ENCODE peak calls at places on chromosome 10, in five cellular contexts. L, D, E, X and C are unnamed samples.
A peak's percentile ranks its signal among the peaks of the same experiment; 100 is the strongest.

GRCh38 chr10:23981520-23982309 is 227.2 kb upstream of the KIAA1217 start:
- DNase-seq in E (no peak), D (no peak), X (no peak), L (no peak), C (no peak)

GRCh38 chr10:103548581-103549348 is 55.3 kb downstream of the NEURL1 start:
- DNase-seq in L (no peak), E (no peak), X (no peak), D (no peak), C (no peak)

GRCh38 chr10:5944389-5945202 is 32.7 kb downstream of the IL15RA start:
- DNase-seq in E (peak; percentile 100), X (peak; percentile 100), L (no peak), D (no peak), C (peak; percentile 99)

GRCh38 chr10:126634915-126635314 is 35.6 kb downstream of the C10orf90 start:
- DNase-seq in L (no peak), X (no peak), D (no peak), E (peak; percentile 88), C (peak; percentile 52)

GRCh38 chr10:22568928-22569327 is 145.4 kb downstream of the PIP4K2A start:
- DNase-seq in L (no peak), D (no peak), E (no peak), X (no peak), C (no peak)

GRCh38 chr10:104406715-104407517 is 53.3 kb downstream of the CFAP58 start:
- DNase-seq in E (peak; percentile 39), D (no peak), X (peak; percentile 77), L (no peak), C (peak; percentile 11)

GRCh38 chr10:97726636-97727178 is 10.2 kb upstream of the ZFYVE27 start:
- DNase-seq in X (peak; percentile 92), E (peak; percentile 66), L (no peak), D (no peak), C (peak; percentile 82)

GRCh38 chr10:132860527-132860926 is 74.6 kb upstream of the NKX6-2 start:
- DNase-seq in E (no peak), X (no peak), L (no peak), D (no peak), C (no peak)

GRCh38 chr10:101690461-101690860 is 4.5 kb downstream of the FBXW4 start:
- DNase-seq in L (no peak), D (no peak), E (no peak), X (no peak), C (no peak)

GRCh38 chr10:113922787-113923570 is 68.5 kb downstream of the NHLRC2 start:
- DNase-seq in L (no peak), E (no peak), D (no peak), X (no peak), C (no peak)

GRCh38 chr10:43202657-43203490 is 64.0 kb downstream of the RASGEF1A start:
- DNase-seq in X (no peak), E (no peak), D (peak; percentile 76), L (peak; percentile 68), C (no peak)

GRCh38 chr10:74145133-74145532 is 5.5 kb downstream of the AP3M1 start:
- DNase-seq in D (no peak), E (peak; percentile 67), L (no peak), X (peak; percentile 92), C (peak; percentile 65)

GRCh38 chr10:13792011-13792410 is 205.2 kb downstream of the PRPF18 start:
- DNase-seq in L (no peak), E (no peak), D (no peak), X (no peak), C (no peak)

GRCh38 chr10:70779088-70779487 is 6.1 kb downstream of the TBATA start:
- DNase-seq in E (no peak), X (peak; percentile 21), D (no peak), L (no peak), C (no peak)

GRCh38 chr10:117594722-117595121 is 52.2 kb downstream of the EMX2 start:
- DNase-seq in E (no peak), D (no peak), L (no peak), X (no peak), C (no peak)

GRCh38 chr10:101272229-101272868 is 43.1 kb upstream of the LBX1 start:
- DNase-seq in L (peak; percentile 72), E (peak; percentile 10), D (peak; percentile 80), X (peak; percentile 68), C (peak; percentile 21)

GRCh38 chr10:44899450-44900080 is 11.6 kb upstream of the TMEM72 start:
- DNase-seq in D (no peak), E (no peak), X (no peak), L (no peak), C (no peak)

GRCh38 chr10:132942740-132943554 is 577 bp upstream of the CFAP46 start:
- DNase-seq in X (no peak), L (no peak), D (no peak), E (no peak), C (no peak)

GRCh38 chr10:132614431-132615341 is 77.1 kb downstream of the INPP5A start:
- DNase-seq in X (no peak), D (no peak), E (no peak), L (no peak), C (no peak)

GRCh38 chr10:127852456-127852855 is 40.3 kb downstream of the CLRN3 start:
- DNase-seq in L (no peak), E (no peak), D (no peak), X (no peak), C (no peak)

GRCh38 chr10:49579621-49580020 is 30.5 kb upstream of the SLC18A3 start:
- DNase-seq in X (peak; percentile 90), E (peak; percentile 73), D (no peak), L (no peak), C (no peak)

GRCh38 chr10:123149162-123149567 is 1.2 kb downstream of the HMX2 start:
- DNase-seq in L (no peak), D (no peak), X (no peak), E (no peak), C (no peak)

GRCh38 chr10:47024399-47025252 is 113.4 kb downstream of the PTPN20 start:
- DNase-seq in D (peak; percentile 82), L (peak; percentile 70), E (no peak), X (peak; percentile 55), C (no peak)

GRCh38 chr10:25895856-25896255 is 38.2 kb upstream of the MYO3A start:
- DNase-seq in E (no peak), L (no peak), X (no peak), D (no peak), C (no peak)

GRCh38 chr10:51170518-51171245 is 96.4 kb downstream of the PRKG1 start:
- DNase-seq in D (no peak), L (no peak), X (peak; percentile 41), E (no peak), C (no peak)

GRCh38 chr10:133131754-133132710 is 28.0 kb upstream of the KNDC1 start:
- DNase-seq in D (no peak), L (no peak), X (no peak), E (no peak), C (no peak)

GRCh38 chr10:480498-480927 is 209.0 kb downstream of the DIP2C start:
- DNase-seq in X (no peak), D (peak; percentile 25), L (no peak), E (no peak), C (no peak)

GRCh38 chr10:86969421-86970041 is 1.2 kb downstream of the ADIRF start:
- DNase-seq in D (peak; percentile 52), X (peak; percentile 43), E (no peak), L (peak; percentile 2), C (no peak)

GRCh38 chr10:116741391-116742351 is 695 bp downstream of the HSPA12A start:
- DNase-seq in E (no peak), X (no peak), L (no peak), D (no peak), C (no peak)

GRCh38 chr10:1556496-1556895 is 180.8 kb downstream of the ADARB2 start:
- DNase-seq in D (no peak), E (no peak), L (no peak), X (no peak), C (no peak)

GRCh38 chr10:3095373-3096139 is 28.2 kb downstream of the PFKP start:
- DNase-seq in D (no peak), X (peak; percentile 100), E (peak; percentile 98), L (no peak), C (peak; percentile 99)

GRCh38 chr10:52212062-52212461 is 102.0 kb upstream of the DKK1 start:
- DNase-seq in D (no peak), E (no peak), L (no peak), X (peak; percentile 47), C (no peak)

GRCh38 chr10:122847782-122848604 is 2.3 kb upstream of the CUZD1 start:
- DNase-seq in D (no peak), E (no peak), L (no peak), X (no peak), C (no peak)

GRCh38 chr10:69180525-69181204 is 631 bp downstream of the SUPV3L1 start:
- DNase-seq in L (peak; percentile 42), D (no peak), X (peak; percentile 16), E (no peak), C (no peak)

GRCh38 chr10:77715081-77715480 is 77.5 kb upstream of the KCNMA1 start:
- DNase-seq in D (no peak), E (no peak), L (peak; percentile 18), X (no peak), C (no peak)

GRCh38 chr10:132443605-132443997 is 46.6 kb downstream of the PWWP2B start:
- DNase-seq in L (peak; percentile 47), X (no peak), D (peak; percentile 86), E (no peak), C (no peak)

GRCh38 chr10:133292919-133293809 is 15.5 kb downstream of the TUBGCP2 start:
- DNase-seq in L (no peak), D (no peak), X (peak; percentile 42), E (no peak), C (no peak)

GRCh38 chr10:1638889-1639418 is 98.4 kb downstream of the ADARB2 start:
- DNase-seq in X (no peak), E (no peak), L (no peak), D (no peak), C (no peak)